ENCODE peak calls at places on chromosomes 13 and 19, in seven cellular contexts. J is HuH-7, P is fibroblast of lung, Z is retinal pigment epithelial cell, I is lung microvascular endothelial cell, Y is A549, M is fibroblast of villous mesenchyme. K is an unnamed sample.

GRCh38 chr13:30313307-30313706 is 6.0 kb upstream of the KATNAL1 start:
- DNase-seq in J (no peak), P (no peak), Z (no peak), I (no peak), Y (no peak), M (no peak), K (no peak)

GRCh38 chr19:14407889-14408640 is 11.1 kb downstream of the DDX39A start:
- DNase-seq in J (no peak), P (no peak), Z (no peak), I (no peak), Y (no peak), M (no peak), K (no peak)

GRCh38 chr13:40077396-40078027 is 422.1 kb downstream of the COG6 start:
- DNase-seq in J (no peak), P (no peak), Z (no peak), I (no peak), Y (no peak), M (no peak), K (no peak)

GRCh38 chr19:1884291-1884718 is 991 bp downstream of the ABHD17A start:
- DNase-seq in J (no peak), P (no peak), Z (no peak), I (no peak), Y (no peak), M (no peak), K (no peak)

GRCh38 chr19:44303976-44304568 is 753 bp downstream of the ZNF235 start:
- DNase-seq in J (peak), P (no peak), Z (no peak), I (peak), Y (peak), M (peak), K (no peak)

GRCh38 chr19:11797491-11797890 is 832 bp upstream of the ZNF491 start:
- DNase-seq in J (peak), P (peak), Z (peak), I (peak), Y (peak), M (peak), K (peak)

GRCh38 chr19:39031368-39032163 is 783 bp downstream of the FBXO27 start:
- DNase-seq in J (peak), P (peak), Z (peak), I (peak), Y (peak), M (peak), K (peak)

GRCh38 chr13:67366533-67366932 is 136.4 kb upstream of the PCDH9 start:
- DNase-seq in J (peak), P (peak), Z (no peak), I (no peak), Y (peak), M (no peak), K (peak)

GRCh38 chr19:30742981-30743380 is 370.8 kb downstream of the ZNF536 start:
- DNase-seq in J (no peak), P (no peak), Z (no peak), I (no peak), Y (no peak), M (no peak), K (no peak)

GRCh38 chr13:41356788-41357187 is 45.7 kb downstream of the NAA16 start:
- DNase-seq in J (no peak), P (no peak), Z (no peak), I (peak), Y (no peak), M (no peak), K (no peak)

GRCh38 chr13:109146912-109147624 is 517.7 kb downstream of the MYO16 start:
- DNase-seq in J (no peak), P (peak), Z (no peak), I (peak), Y (peak), M (peak), K (peak)

GRCh38 chr13:28559636-28560259 is 64.8 kb upstream of the FLT1 start:
- DNase-seq in J (no peak), P (no peak), Z (no peak), I (no peak), Y (no peak), M (no peak), K (no peak)

GRCh38 chr13:109773276-109773675 is 13.1 kb downstream of the IRS2 start:
- DNase-seq in J (no peak), P (no peak), Z (no peak), I (no peak), Y (peak), M (no peak), K (no peak)

GRCh38 chr19:19404879-19405860 is at the start of gene GATAD2A:
- DNase-seq in J (peak), P (peak), Z (peak), I (peak), Y (peak), M (peak), K (peak)

GRCh38 chr13:107770541-107770940 is 444.8 kb downstream of the LIG4 start:
- DNase-seq in J (no peak), P (no peak), Z (peak), I (no peak), Y (no peak), M (peak), K (no peak)

GRCh38 chr13:102679449-102680132 is 15.3 kb downstream of the METTL21C start:
- DNase-seq in J (no peak), P (no peak), Z (no peak), I (no peak), Y (no peak), M (peak), K (no peak)

GRCh38 chr13:41402695-41403511 is 54.4 kb upstream of the RGCC start:
- DNase-seq in J (no peak), P (no peak), Z (no peak), I (no peak), Y (peak), M (no peak), K (no peak)

GRCh38 chr19:38289955-38290354 is 14.1 kb upstream of the C19orf33 start:
- DNase-seq in J (no peak), P (no peak), Z (no peak), I (no peak), Y (no peak), M (no peak), K (no peak)